ENCODE peak calls at places on chromosomes 3 and 15, in four cellular contexts. L is tibial artery; R is CD8-positive, alpha-beta T cell; B is tibial nerve. F is an unnamed sample. For H3K36me3, the result is how much of the 10 kb centered on the place peaks cover.

GRCh38 chr3:193490580-193490979 is 64.1 kb downstream of the ATP13A4 start:
- DNase-seq in R (no peak), B (no peak), L (no peak), F (no peak)

GRCh38 chr15:100623301-100623700 is 20.9 kb downstream of the ASB7 start:
- DNase-seq in R (no peak), B (no peak), L (no peak), F (no peak)

GRCh38 chr3:76039431-76039830 is 254.1 kb upstream of the ZNF717 start:
- DNase-seq in B (no peak), L (no peak), R (no peak), F (no peak)

GRCh38 chr3:4670352-4670751 is 177.2 kb downstream of the ITPR1 start:
- DNase-seq in R (no peak), L (no peak), B (no peak), F (no peak)

GRCh38 chr3:186640473-186640818 is 247 bp downstream of the FETUB start:
- DNase-seq in R (no peak), L (no peak), B (no peak), F (no peak)

GRCh38 chr3:16248556-16248955 is 16.2 kb downstream of the DPH3 start:
- DNase-seq in B (no peak), L (no peak), R (no peak), F (no peak)

GRCh38 chr15:89167267-89168176 is 53.9 kb downstream of the RLBP1 start:
- DNase-seq in R (no peak), L (peak), B (no peak), F (peak)

GRCh38 chr3:38117163-38117716 is 19.7 kb downstream of the ACAA1 start:
- DNase-seq in L (peak), R (no peak), B (no peak), F (no peak)

GRCh38 chr3:129461022-129461421 is 21.0 kb downstream of the IFT122 start:
- DNase-seq in B (no peak), R (no peak), L (no peak), F (peak)

GRCh38 chr15:89740137-89740536 is 10.9 kb downstream of the MESP1 start:
- DNase-seq in B (peak), L (no peak), R (peak), F (peak)

GRCh38 chr3:82294609-82295008 is 533.2 kb upstream of the GBE1 start:
- DNase-seq in L (no peak), R (no peak), B (no peak), F (no peak)

GRCh38 chr15:85865070-85865684 is 70.5 kb upstream of the KLHL25 start:
- DNase-seq in R (no peak), L (no peak), B (no peak), F (no peak)

GRCh38 chr3:15497984-15498383 is 23.5 kb downstream of the COLQ start:
- DNase-seq in R (no peak), L (no peak), B (no peak), F (no peak)

GRCh38 chr15:58805095-58805494 is 34.0 kb downstream of the MINDY2 start:
- DNase-seq in R (no peak), B (no peak), L (no peak), F (no peak)

GRCh38 chr3:183635431-183636220 is at the start of gene KLHL24:
- DNase-seq in R (peak), B (peak), L (peak), F (peak)
- TF ChIP-seq CTCF in R (no peak), B (no peak), L (no peak), F (no peak)

GRCh38 chr3:63467392-63467791 is 185.1 kb upstream of the SNTN start:
- DNase-seq in R (no peak), B (no peak), L (no peak), F (no peak)

GRCh38 chr3:63473641-63474166 is 178.8 kb upstream of the SNTN start:
- DNase-seq in L (no peak), R (no peak), B (no peak), F (no peak)

GRCh38 chr3:63471781-63472180 is 180.7 kb upstream of the SNTN start:
- DNase-seq in R (no peak), B (no peak), L (no peak), F (no peak)

GRCh38 chr3:63470745-63471144 is 181.7 kb upstream of the SNTN start:
- DNase-seq in L (no peak), B (no peak), R (no peak), F (no peak)
- H3K36me3 ChIP-seq in L (under half), B (under half), R (under half), F (under half)

GRCh38 chr3:18046531-18046930 is 304.1 kb upstream of the TBC1D5 start:
- DNase-seq in L (no peak), B (no peak), R (no peak), F (no peak)
- TF ChIP-seq CTCF in L (no peak), B (no peak), R (no peak), F (no peak)

DNA sequence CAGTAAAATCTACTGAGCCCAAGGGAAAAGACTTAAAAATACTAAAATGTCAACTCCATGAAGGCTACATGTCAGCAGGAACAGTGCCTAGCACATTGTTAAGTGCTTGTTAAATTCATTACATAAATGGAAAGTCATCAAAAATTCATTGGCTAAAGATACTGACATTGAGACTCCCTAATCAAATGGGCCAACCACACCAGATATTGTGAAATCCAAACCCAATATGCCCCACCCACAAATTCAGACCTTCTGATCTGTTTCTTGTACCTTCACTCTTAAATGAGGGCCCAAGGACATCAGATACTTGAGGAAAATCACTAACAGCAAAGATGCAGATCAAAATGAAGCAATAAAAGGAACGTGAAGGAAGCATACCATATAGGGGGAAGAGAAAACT is 20.7 kb downstream of the MRPS22 start:
- DNase-seq in R (no peak), L (no peak), B (no peak), F (no peak)
- H3K36me3 ChIP-seq in R (half or more), L (half or more), B (under half), F (under half)

GRCh38 chr3:160343132-160343531 is 55.9 kb downstream of the IFT80 start:
- DNase-seq in L (no peak), R (no peak), B (no peak), F (no peak)
- TF ChIP-seq CTCF in L (peak), R (peak), B (peak), F (peak)

GRCh38 chr3:52487050-52487787 is 7.9 kb upstream of the STAB1 start:
- DNase-seq in R (no peak), B (no peak), L (no peak), F (no peak)
- H3K36me3 ChIP-seq in R (under half), B (under half), L (half or more), F (half or more)

GRCh38 chr15:37106490-37107001 is 6.2 kb upstream of the MEIS2 start:
- DNase-seq in R (no peak), L (no peak), B (peak), F (no peak)
- TF ChIP-seq CTCF in R (no peak), L (no peak), B (no peak), F (no peak)

GRCh38 chr3:196067439-196067838 is 14.5 kb downstream of the TFRC start:
- DNase-seq in B (no peak), R (no peak), L (no peak), F (no peak)
- H3K36me3 ChIP-seq in B (under half), R (half or more), L (half or more), F (under half)